ENCODE peak calls at places on chromosomes 1 and 21, in nine cellular contexts. One of them, this sample, is unnamed.

GRCh38 chr1:30380625-30380984 is 342.8 kb downstream of the MATN1 start:
- DNase-seq in fibroblast of mammary gland: no peak
- DNase-seq in upper lobe of left lung: no peak
- DNase-seq in lower leg skin: no peak
- DNase-seq in mesothelial cell of epicardium: no peak
- DNase-seq in GM20000: no peak
- DNase-seq in fibroblast of villous mesenchyme: no peak
- DNase-seq in CD4-positive, alpha-beta T cell: no peak
- DNase-seq in body of pancreas: no peak
- DNase-seq in this sample: no peak

GRCh38 chr1:168728452-168729404 is at the start of gene DPT:
- DNase-seq in CD4-positive, alpha-beta T cell: no peak
- DNase-seq in lower leg skin: peak; percentile 67
- DNase-seq in GM20000: no peak
- DNase-seq in mesothelial cell of epicardium: no peak
- DNase-seq in upper lobe of left lung: no peak
- DNase-seq in fibroblast of mammary gland: peak; percentile 96
- DNase-seq in body of pancreas: no peak
- DNase-seq in fibroblast of villous mesenchyme: peak; percentile 79
- DNase-seq in this sample: no peak

GRCh38 chr1:175185918-175186317 is 6.7 kb downstream of the KIAA0040 start:
- DNase-seq in lower leg skin: no peak
- DNase-seq in upper lobe of left lung: no peak
- DNase-seq in body of pancreas: no peak
- DNase-seq in CD4-positive, alpha-beta T cell: no peak
- DNase-seq in fibroblast of villous mesenchyme: no peak
- DNase-seq in mesothelial cell of epicardium: no peak
- DNase-seq in fibroblast of mammary gland: no peak
- DNase-seq in GM20000: no peak
- DNase-seq in this sample: no peak

GRCh38 chr1:5648410-5649165 is 343.6 kb downstream of the NPHP4 start:
- DNase-seq in lower leg skin: no peak
- DNase-seq in upper lobe of left lung: no peak
- DNase-seq in body of pancreas: no peak
- DNase-seq in fibroblast of mammary gland: no peak
- DNase-seq in CD4-positive, alpha-beta T cell: no peak
- DNase-seq in GM20000: no peak
- DNase-seq in mesothelial cell of epicardium: peak; percentile 13
- DNase-seq in fibroblast of villous mesenchyme: no peak
- DNase-seq in this sample: no peak

GRCh38 chr1:152444045-152444444 is 30.0 kb upstream of the CRNN start:
- DNase-seq in fibroblast of villous mesenchyme: no peak
- DNase-seq in body of pancreas: peak; percentile 63
- DNase-seq in mesothelial cell of epicardium: no peak
- DNase-seq in upper lobe of left lung: no peak
- DNase-seq in lower leg skin: no peak
- DNase-seq in fibroblast of mammary gland: no peak
- DNase-seq in GM20000: no peak
- DNase-seq in CD4-positive, alpha-beta T cell: no peak
- DNase-seq in this sample: no peak

GRCh38 chr1:18111605-18112297 is 4.2 kb downstream of the IGSF21 start:
- DNase-seq in mesothelial cell of epicardium: no peak
- DNase-seq in body of pancreas: no peak
- DNase-seq in fibroblast of mammary gland: no peak
- DNase-seq in upper lobe of left lung: no peak
- DNase-seq in CD4-positive, alpha-beta T cell: no peak
- DNase-seq in fibroblast of villous mesenchyme: no peak
- DNase-seq in lower leg skin: no peak
- DNase-seq in GM20000: no peak
- DNase-seq in this sample: no peak

GRCh38 chr1:191608367-191608766 is 549.9 kb upstream of the RGS18 start:
- DNase-seq in mesothelial cell of epicardium: no peak
- DNase-seq in CD4-positive, alpha-beta T cell: no peak
- DNase-seq in fibroblast of mammary gland: no peak
- DNase-seq in upper lobe of left lung: no peak
- DNase-seq in GM20000: no peak
- DNase-seq in lower leg skin: peak; percentile 49
- DNase-seq in fibroblast of villous mesenchyme: no peak
- DNase-seq in body of pancreas: no peak
- DNase-seq in this sample: no peak

GRCh38 chr1:150472606-150473200 is 14.5 kb upstream of the TARS2 start:
- DNase-seq in fibroblast of mammary gland: no peak
- DNase-seq in body of pancreas: no peak
- DNase-seq in lower leg skin: no peak
- DNase-seq in CD4-positive, alpha-beta T cell: no peak
- DNase-seq in upper lobe of left lung: no peak
- DNase-seq in GM20000: no peak
- DNase-seq in fibroblast of villous mesenchyme: no peak
- DNase-seq in mesothelial cell of epicardium: no peak
- DNase-seq in this sample: no peak

GRCh38 chr1:153248480-153248879 is 11.0 kb upstream of the LORICRIN start:
- DNase-seq in fibroblast of villous mesenchyme: no peak
- DNase-seq in CD4-positive, alpha-beta T cell: no peak
- DNase-seq in fibroblast of mammary gland: no peak
- DNase-seq in lower leg skin: no peak
- DNase-seq in upper lobe of left lung: no peak
- DNase-seq in GM20000: no peak
- DNase-seq in mesothelial cell of epicardium: no peak
- DNase-seq in body of pancreas: no peak
- DNase-seq in this sample: no peak

GRCh38 chr1:44819257-44819593 is 10.9 kb downstream of the BTBD19 start:
- DNase-seq in lower leg skin: no peak
- DNase-seq in upper lobe of left lung: no peak
- DNase-seq in fibroblast of villous mesenchyme: peak; percentile 84
- DNase-seq in GM20000: no peak
- DNase-seq in fibroblast of mammary gland: no peak
- DNase-seq in body of pancreas: no peak
- DNase-seq in CD4-positive, alpha-beta T cell: no peak
- DNase-seq in mesothelial cell of epicardium: no peak
- DNase-seq in this sample: no peak

GRCh38 chr1:23574265-23574754 is 15.0 kb upstream of the ID3 start:
- DNase-seq in fibroblast of villous mesenchyme: no peak
- DNase-seq in upper lobe of left lung: no peak
- DNase-seq in CD4-positive, alpha-beta T cell: no peak
- DNase-seq in fibroblast of mammary gland: no peak
- DNase-seq in lower leg skin: no peak
- DNase-seq in body of pancreas: no peak
- DNase-seq in mesothelial cell of epicardium: no peak
- DNase-seq in GM20000: no peak
- DNase-seq in this sample: no peak

GRCh38 chr21:38057626-38058025 is 141.4 kb upstream of the KCNJ6 start:
- DNase-seq in fibroblast of villous mesenchyme: no peak
- DNase-seq in fibroblast of mammary gland: no peak
- DNase-seq in GM20000: no peak
- DNase-seq in mesothelial cell of epicardium: no peak
- DNase-seq in body of pancreas: no peak
- DNase-seq in CD4-positive, alpha-beta T cell: no peak
- DNase-seq in upper lobe of left lung: no peak
- DNase-seq in lower leg skin: no peak
- DNase-seq in this sample: no peak

GRCh38 chr1:26482921-26483320 is 10.7 kb downstream of the HMGN2 start:
- DNase-seq in body of pancreas: no peak
- DNase-seq in GM20000: no peak
- DNase-seq in fibroblast of mammary gland: peak; percentile 21
- DNase-seq in upper lobe of left lung: no peak
- DNase-seq in CD4-positive, alpha-beta T cell: no peak
- DNase-seq in lower leg skin: no peak
- DNase-seq in fibroblast of villous mesenchyme: no peak
- DNase-seq in mesothelial cell of epicardium: no peak
- DNase-seq in this sample: no peak

GRCh38 chr1:36654586-36654985 is 171.9 kb upstream of the CSF3R start:
- DNase-seq in mesothelial cell of epicardium: no peak
- DNase-seq in GM20000: no peak
- DNase-seq in fibroblast of mammary gland: no peak
- DNase-seq in fibroblast of villous mesenchyme: no peak
- DNase-seq in body of pancreas: no peak
- DNase-seq in CD4-positive, alpha-beta T cell: no peak
- DNase-seq in lower leg skin: no peak
- DNase-seq in upper lobe of left lung: no peak
- DNase-seq in this sample: no peak

GRCh38 chr1:96259399-96259798 is 462.2 kb upstream of the PTBP2 start:
- DNase-seq in body of pancreas: no peak
- DNase-seq in mesothelial cell of epicardium: no peak
- DNase-seq in fibroblast of villous mesenchyme: peak; percentile 48
- DNase-seq in GM20000: no peak
- DNase-seq in lower leg skin: no peak
- DNase-seq in CD4-positive, alpha-beta T cell: no peak
- DNase-seq in fibroblast of mammary gland: no peak
- DNase-seq in upper lobe of left lung: no peak
- DNase-seq in this sample: no peak

GRCh38 chr21:36891692-36892091 is 74.8 kb downstream of the HLCS start:
- DNase-seq in fibroblast of villous mesenchyme: peak; percentile 22
- DNase-seq in lower leg skin: no peak
- DNase-seq in CD4-positive, alpha-beta T cell: no peak
- DNase-seq in GM20000: no peak
- DNase-seq in mesothelial cell of epicardium: no peak
- DNase-seq in fibroblast of mammary gland: no peak
- DNase-seq in body of pancreas: no peak
- DNase-seq in upper lobe of left lung: no peak
- DNase-seq in this sample: no peak

GRCh38 chr1:213269829-213270228 is 218.8 kb downstream of the RPS6KC1 start:
- DNase-seq in lower leg skin: no peak
- DNase-seq in fibroblast of mammary gland: no peak
- DNase-seq in CD4-positive, alpha-beta T cell: no peak
- DNase-seq in fibroblast of villous mesenchyme: peak; percentile 14
- DNase-seq in GM20000: no peak
- DNase-seq in body of pancreas: no peak
- DNase-seq in upper lobe of left lung: no peak
- DNase-seq in mesothelial cell of epicardium: no peak
- DNase-seq in this sample: no peak

GRCh38 chr1:205598841-205599666 is 32.8 kb downstream of the ELK4 start:
- DNase-seq in lower leg skin: no peak
- DNase-seq in mesothelial cell of epicardium: no peak
- DNase-seq in upper lobe of left lung: no peak
- DNase-seq in fibroblast of villous mesenchyme: peak; percentile 84
- DNase-seq in fibroblast of mammary gland: peak; percentile 96
- DNase-seq in GM20000: no peak
- DNase-seq in CD4-positive, alpha-beta T cell: no peak
- DNase-seq in body of pancreas: peak; percentile 57
- DNase-seq in this sample: peak; percentile 39

GRCh38 chr1:99964806-99965205 is 5.0 kb upstream of the SLC35A3 start:
- DNase-seq in CD4-positive, alpha-beta T cell: no peak
- DNase-seq in mesothelial cell of epicardium: no peak
- DNase-seq in fibroblast of mammary gland: no peak
- DNase-seq in GM20000: no peak
- DNase-seq in body of pancreas: no peak
- DNase-seq in fibroblast of villous mesenchyme: no peak
- DNase-seq in lower leg skin: no peak
- DNase-seq in upper lobe of left lung: peak; percentile 69
- DNase-seq in this sample: no peak

GRCh38 chr21:20306836-20307235 is 691.4 kb upstream of the NCAM2 start:
- DNase-seq in CD4-positive, alpha-beta T cell: no peak
- DNase-seq in lower leg skin: no peak
- DNase-seq in GM20000: no peak
- DNase-seq in upper lobe of left lung: no peak
- DNase-seq in mesothelial cell of epicardium: no peak
- DNase-seq in body of pancreas: no peak
- DNase-seq in fibroblast of mammary gland: no peak
- DNase-seq in fibroblast of villous mesenchyme: no peak
- DNase-seq in this sample: no peak
- TF ChIP-seq CTCF in CD4-positive, alpha-beta T cell: no peak
- TF ChIP-seq CTCF in lower leg skin: no peak
- TF ChIP-seq CTCF in GM20000: no peak
- TF ChIP-seq CTCF in upper lobe of left lung: no peak
- TF ChIP-seq CTCF in mesothelial cell of epicardium: no peak
- TF ChIP-seq CTCF in body of pancreas: no peak
- TF ChIP-seq CTCF in fibroblast of mammary gland: no peak
- TF ChIP-seq CTCF in fibroblast of villous mesenchyme: no peak
- TF ChIP-seq CTCF in this sample: no peak

DNA sequence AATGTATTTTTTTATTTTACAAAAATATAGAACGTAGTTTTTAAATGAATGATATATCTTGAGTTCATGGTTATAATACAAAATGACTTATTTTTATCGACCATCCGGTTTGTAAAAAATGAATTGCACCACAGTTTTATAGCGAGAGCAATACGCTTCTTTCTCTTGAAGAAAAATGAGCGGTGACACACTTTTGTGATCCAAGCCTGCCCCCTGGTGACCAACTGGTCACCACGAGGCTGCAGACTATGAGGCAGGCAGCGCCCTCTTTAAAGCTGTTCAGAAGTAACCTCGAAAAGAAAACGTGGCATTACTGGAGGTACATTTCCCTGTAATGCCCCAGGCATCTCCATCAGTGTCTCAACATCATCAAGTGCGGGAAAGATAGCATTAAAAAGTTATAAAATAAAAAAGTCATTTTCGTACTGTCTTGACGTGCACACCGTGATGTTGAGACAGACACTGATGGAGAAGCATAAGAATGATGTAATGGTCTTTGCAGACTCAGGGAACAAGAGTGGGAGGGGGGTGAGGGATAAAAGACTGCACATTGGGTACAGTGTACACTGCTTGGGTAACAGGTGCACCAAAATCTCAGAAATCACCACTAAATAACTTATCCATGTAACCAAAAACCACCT is 734.2 kb upstream of the ADAMTS5 start:
- DNase-seq in fibroblast of mammary gland: peak; percentile 86
- DNase-seq in lower leg skin: peak; percentile 78
- DNase-seq in CD4-positive, alpha-beta T cell: peak; percentile 41
- DNase-seq in body of pancreas: peak; percentile 84
- DNase-seq in mesothelial cell of epicardium: peak; percentile 86
- DNase-seq in upper lobe of left lung: peak; percentile 63
- DNase-seq in GM20000: peak; percentile 49
- DNase-seq in fibroblast of villous mesenchyme: peak; percentile 90
- DNase-seq in this sample: peak; percentile 82
- TF ChIP-seq CTCF in fibroblast of mammary gland: peak; percentile 86
- TF ChIP-seq CTCF in lower leg skin: no peak
- TF ChIP-seq CTCF in CD4-positive, alpha-beta T cell: peak; percentile 37
- TF ChIP-seq CTCF in body of pancreas: peak; percentile 85
- TF ChIP-seq CTCF in mesothelial cell of epicardium: peak; percentile 91
- TF ChIP-seq CTCF in upper lobe of left lung: peak; percentile 70
- TF ChIP-seq CTCF in GM20000: peak; percentile 39
- TF ChIP-seq CTCF in fibroblast of villous mesenchyme: peak; percentile 84
- TF ChIP-seq CTCF in this sample: peak; percentile 98

GRCh38 chr1:32448773-32449456 is 16.0 kb upstream of the ZBTB8B start:
- DNase-seq in body of pancreas: no peak
- DNase-seq in fibroblast of villous mesenchyme: peak; percentile 19
- DNase-seq in GM20000: peak; percentile 0
- DNase-seq in fibroblast of mammary gland: peak; percentile 25
- DNase-seq in CD4-positive, alpha-beta T cell: no peak
- DNase-seq in lower leg skin: no peak
- DNase-seq in upper lobe of left lung: no peak
- DNase-seq in mesothelial cell of epicardium: no peak
- DNase-seq in this sample: no peak
- TF ChIP-seq CTCF in body of pancreas: no peak
- TF ChIP-seq CTCF in fibroblast of villous mesenchyme: peak; percentile 33
- TF ChIP-seq CTCF in GM20000: no peak
- TF ChIP-seq CTCF in fibroblast of mammary gland: no peak
- TF ChIP-seq CTCF in CD4-positive, alpha-beta T cell: no peak
- TF ChIP-seq CTCF in lower leg skin: no peak
- TF ChIP-seq CTCF in upper lobe of left lung: no peak
- TF ChIP-seq CTCF in mesothelial cell of epicardium: peak; percentile 65
- TF ChIP-seq CTCF in this sample: peak; percentile 74

DNA sequence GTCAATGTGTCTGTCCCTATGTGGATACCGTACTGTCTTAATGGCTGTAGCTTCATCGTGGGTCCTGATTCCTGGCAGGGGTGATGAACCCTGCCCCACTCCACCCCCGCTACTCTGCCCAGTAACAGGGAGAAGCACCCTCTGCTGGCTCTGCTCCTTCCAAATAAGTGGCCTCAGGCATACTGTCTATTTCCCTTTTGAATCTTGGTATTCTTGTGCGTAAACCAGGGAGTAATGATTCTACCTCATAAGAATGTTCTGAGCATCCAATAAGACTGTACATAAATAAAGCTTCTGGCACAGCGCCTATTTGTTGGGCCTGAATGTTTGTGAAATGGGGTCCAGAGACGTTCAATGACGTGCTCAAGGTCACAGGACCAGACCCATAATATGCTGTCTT is 35.2 kb upstream of the CTPS1 start:
- DNase-seq in fibroblast of villous mesenchyme: peak; percentile 95
- DNase-seq in body of pancreas: peak; percentile 63
- DNase-seq in CD4-positive, alpha-beta T cell: no peak
- DNase-seq in lower leg skin: no peak
- DNase-seq in GM20000: no peak
- DNase-seq in upper lobe of left lung: no peak
- DNase-seq in mesothelial cell of epicardium: no peak
- DNase-seq in fibroblast of mammary gland: peak; percentile 91
- DNase-seq in this sample: no peak
- TF ChIP-seq CTCF in fibroblast of villous mesenchyme: peak; percentile 14
- TF ChIP-seq CTCF in body of pancreas: no peak
- TF ChIP-seq CTCF in CD4-positive, alpha-beta T cell: no peak
- TF ChIP-seq CTCF in lower leg skin: no peak
- TF ChIP-seq CTCF in GM20000: no peak
- TF ChIP-seq CTCF in upper lobe of left lung: no peak
- TF ChIP-seq CTCF in mesothelial cell of epicardium: no peak
- TF ChIP-seq CTCF in fibroblast of mammary gland: peak; percentile 19
- TF ChIP-seq CTCF in this sample: no peak

This sample was measured in type B pancreatic cell.